ENCODE peak calls at places on chromosomes 13 and 19, in five cellular contexts. H, K, W, Q and U are unnamed samples. For H3K4me1, the result is how much of the 10 kb centered on the place peaks cover.

GRCh38 chr13:38262211-38262610 is 87.4 kb upstream of the UFM1 start:
- DNase-seq in H (no peak), Q (no peak), W (no peak), K (no peak), U (peak)

GRCh38 chr13:45823583-45823982 is 28.0 kb downstream of the SIAH3 start:
- DNase-seq in K (no peak), Q (no peak), H (no peak), W (no peak), U (no peak)

GRCh38 chr13:101829484-101829883 is 377.0 kb downstream of the ITGBL1 start:
- DNase-seq in W (no peak), Q (no peak), H (no peak), K (no peak), U (no peak)

GRCh38 chr13:111609631-111610030 is 289.2 kb downstream of the TEX29 start:
- DNase-seq in W (no peak), K (no peak), H (no peak), Q (no peak), U (no peak)

GRCh38 chr19:13241321-13242104 is 91.3 kb downstream of the IER2 start:
- DNase-seq in K (no peak), W (peak), Q (no peak), H (no peak), U (peak)

GRCh38 chr13:98542568-98543379 is 34.1 kb downstream of the STK24 start:
- DNase-seq in W (no peak), H (no peak), K (no peak), Q (no peak), U (peak)

GRCh38 chr19:57438925-57439324 is 3.8 kb downstream of the ZNF749 start:
- DNase-seq in H (no peak), Q (no peak), W (no peak), K (no peak), U (no peak)

GRCh38 chr13:24146961-24147569 is 13.5 kb upstream of the SPATA13 start:
- DNase-seq in K (peak), W (no peak), H (no peak), Q (no peak), U (peak)

GRCh38 chr13:110636701-110637201 is 21.4 kb downstream of the NAXD start:
- DNase-seq in H (no peak), W (no peak), K (no peak), Q (no peak), U (no peak)

GRCh38 chr19:33150852-33151518 is 19.1 kb downstream of the WDR88 start:
- DNase-seq in K (no peak), W (no peak), H (no peak), Q (no peak), U (no peak)

GRCh38 chr13:111336666-111337065 is 16.2 kb downstream of the TEX29 start:
- DNase-seq in H (no peak), Q (no peak), W (no peak), K (no peak), U (peak)

GRCh38 chr19:36547001-36547732 is 19.1 kb upstream of the ZNF260 start:
- DNase-seq in W (peak), Q (no peak), H (no peak), K (peak), U (peak)

GRCh38 chr19:47350599-47350998 is 1.5 kb downstream of the DHX34 start:
- DNase-seq in H (no peak), K (no peak), Q (no peak), W (no peak), U (peak)
- H3K4me2 ChIP-seq in H (peak), K (no peak), Q (peak), W (peak), U (no peak)

DNA sequence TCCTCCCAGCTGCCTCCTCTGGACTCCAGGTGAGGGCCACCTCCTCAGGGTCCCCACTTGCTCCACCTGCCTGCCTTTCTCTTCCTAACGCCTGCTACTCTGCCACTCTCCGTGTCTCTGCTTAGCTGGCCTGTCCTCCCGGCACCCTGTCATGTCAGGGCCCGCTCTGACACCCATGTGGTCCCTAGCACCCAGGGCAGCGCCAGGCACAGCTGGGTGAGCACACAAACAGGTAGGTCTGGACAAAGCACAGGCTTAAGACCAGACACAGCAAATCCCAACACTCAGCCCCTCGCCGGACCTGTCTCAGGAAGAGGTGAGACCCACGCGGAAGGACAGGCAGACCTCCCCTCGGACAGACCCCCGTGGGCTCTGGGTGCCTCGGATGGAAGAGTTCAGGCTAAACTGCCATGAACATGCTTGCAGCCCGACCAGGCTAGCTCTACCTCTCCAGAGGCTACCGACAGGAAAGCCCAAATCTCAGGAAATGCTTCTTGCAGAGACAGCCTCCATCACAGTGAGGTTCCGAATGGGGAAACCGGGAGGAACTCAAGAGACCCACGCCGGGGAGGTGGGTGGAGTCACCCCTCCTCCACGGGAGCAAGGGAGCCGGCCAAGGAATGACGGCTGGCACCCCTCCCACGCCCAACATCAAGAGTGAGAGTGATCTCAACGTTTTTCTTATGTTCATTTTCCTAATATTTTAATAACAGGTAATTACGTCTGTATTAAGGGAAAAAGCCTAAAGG is 12.5 kb downstream of the ZNF787 start:
- DNase-seq in Q (no peak), H (no peak), W (no peak), K (no peak), U (peak)
- H3K4me1 ChIP-seq in Q (under half), H (under half), W (under half), K (half or more), U (under half)

DNA sequence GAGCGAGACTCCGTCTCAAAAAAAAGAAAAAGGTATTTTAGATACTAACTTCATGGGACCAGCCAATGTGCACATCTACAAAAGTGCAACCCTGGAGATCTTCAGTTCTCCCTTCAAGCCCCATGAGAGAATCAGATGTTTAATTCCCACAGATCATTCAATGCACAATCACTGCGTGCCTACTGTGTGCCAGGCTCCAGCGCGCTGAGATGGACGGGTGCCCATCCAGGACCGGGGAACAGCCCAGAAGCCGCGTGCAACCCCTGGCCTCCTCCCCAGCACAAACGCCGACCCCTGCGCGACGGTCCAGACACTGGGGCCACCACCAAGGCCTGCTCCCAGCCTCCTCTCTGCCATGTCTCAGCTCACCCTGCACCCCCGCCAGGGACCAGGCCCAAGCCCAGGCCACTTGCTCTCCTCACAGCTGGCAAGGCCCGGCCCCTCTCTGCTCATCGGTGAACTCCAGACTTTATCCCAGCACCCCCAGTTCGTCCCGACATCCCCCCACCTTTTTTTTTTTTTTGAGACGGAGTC is 5.3 kb downstream of the BTBD2 start:
- DNase-seq in H (no peak), Q (no peak), K (no peak), W (no peak), U (no peak)
- H3K4me2 ChIP-seq in H (no peak), Q (no peak), K (no peak), W (no peak), U (no peak)

GRCh38 chr19:46373573-46374359 is 26.9 kb downstream of the PPP5C start:
- DNase-seq in K (peak), H (peak), W (no peak), Q (no peak), U (peak)

GRCh38 chr19:46374526-46375475 is 27.9 kb downstream of the PPP5C start:
- DNase-seq in Q (no peak), K (no peak), W (no peak), H (no peak), U (no peak)

GRCh38 chr19:46371371-46371901 is 24.5 kb downstream of the PPP5C start:
- DNase-seq in Q (no peak), W (no peak), K (no peak), H (no peak), U (no peak)

GRCh38 chr19:46369817-46370216 is 22.9 kb downstream of the PPP5C start:
- DNase-seq in Q (no peak), W (no peak), H (no peak), K (no peak), U (no peak)

DNA sequence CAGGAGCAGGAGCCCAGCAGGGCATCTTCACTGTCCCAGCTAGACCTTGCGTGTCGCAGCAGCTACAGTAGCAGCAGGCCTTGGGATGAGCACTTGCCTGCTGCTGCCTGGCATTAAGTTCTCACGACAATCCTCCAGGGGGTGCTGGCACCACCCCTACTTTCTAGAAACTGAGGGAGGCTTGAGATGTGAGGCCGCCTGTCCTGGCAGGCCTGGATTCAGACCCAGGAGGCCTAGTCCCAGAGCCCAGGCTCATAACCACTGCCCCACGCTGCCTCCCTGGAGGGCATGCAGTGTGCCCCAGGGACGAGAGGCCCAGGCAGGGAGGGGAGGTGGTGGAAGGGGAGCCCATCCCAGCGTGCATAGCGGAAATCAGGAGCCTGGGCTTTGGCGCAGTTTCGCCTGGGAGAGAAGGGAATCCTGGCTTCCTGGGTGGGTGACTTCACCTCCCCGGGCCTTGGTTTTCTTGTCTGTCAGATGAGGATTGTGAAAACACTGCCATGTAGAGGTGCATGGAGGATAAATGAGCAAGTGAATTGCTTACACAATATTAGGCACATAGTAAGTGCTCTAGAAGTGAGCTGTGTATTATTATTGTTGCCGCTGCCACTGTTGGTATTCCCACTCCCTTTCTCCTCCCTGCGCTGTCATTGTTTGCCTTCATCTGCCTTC is 26.1 kb downstream of the PPP5C start:
- DNase-seq in W (no peak), Q (no peak), H (peak), K (peak), U (peak)
- H3K4me1 ChIP-seq in W (under half), Q (under half), H (under half), K (under half), U (under half)

DNA sequence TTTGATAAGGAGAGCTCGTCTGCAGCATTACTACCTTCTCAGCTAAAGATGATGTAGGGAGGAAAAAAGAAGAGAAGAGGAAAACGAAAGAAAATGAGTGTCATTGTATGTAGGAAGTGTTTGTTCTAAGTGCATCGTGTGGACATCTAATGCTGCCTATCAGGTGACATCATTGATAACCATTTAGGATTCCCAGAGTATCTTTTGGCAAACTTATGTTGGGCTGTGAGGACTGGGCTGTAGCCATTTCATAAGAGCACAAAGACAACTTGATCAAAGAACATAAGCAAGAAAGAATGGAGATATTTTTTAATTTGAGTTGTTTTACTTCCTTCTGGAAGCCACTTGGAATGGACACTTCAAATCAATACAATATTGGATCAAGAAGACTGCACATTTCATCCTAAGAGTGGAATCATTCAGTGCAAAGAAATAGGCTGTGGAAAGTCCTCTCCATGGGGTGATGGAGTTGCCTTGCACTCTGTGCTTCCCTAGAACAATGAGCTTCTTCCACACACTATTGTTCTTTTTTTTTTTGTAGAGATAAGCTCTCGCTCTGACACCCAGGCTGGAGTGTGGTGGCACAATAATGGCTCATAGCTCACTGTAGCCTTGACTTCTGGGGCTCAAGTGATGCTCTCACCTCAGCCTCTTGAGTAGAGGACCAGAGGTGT is 52.4 kb upstream of the UBL3 start:
- DNase-seq in W (no peak), K (no peak), H (no peak), Q (no peak), U (no peak)
- H3K4me2 ChIP-seq in W (no peak), K (peak), H (no peak), Q (no peak), U (peak)

GRCh38 chr13:49044008-49044407 is 68.3 kb downstream of the FNDC3A start:
- DNase-seq in W (no peak), Q (no peak), H (no peak), K (no peak), U (no peak)
- H3K4me1 ChIP-seq in W (under half), Q (under half), H (under half), K (under half), U (under half)